ENCODE peak calls at places on chromosome 17, in five cellular contexts. O, M, T, J and W are unnamed samples.

GRCh38 chr17:74282587-74283370 is 8.7 kb downstream of the DNAI2 start:
- DNase-seq in O (no peak), M (no peak), T (peak; percentile 34), J (no peak), W (no peak)

GRCh38 chr17:66268247-66268927 is 34.0 kb upstream of the PRKCA start:
- DNase-seq in O (no peak), M (no peak), T (no peak), J (no peak), W (no peak)

GRCh38 chr17:47368262-47368661 is 44.5 kb downstream of the EFCAB13 start:
- DNase-seq in O (no peak), M (peak; percentile 8), T (no peak), J (no peak), W (no peak)

GRCh38 chr17:17080181-17080631 is 37.9 kb downstream of the MPRIP start:
- DNase-seq in O (no peak), M (no peak), T (no peak), J (no peak), W (no peak)

GRCh38 chr17:79991140-79991923 is 44.3 kb downstream of the TBC1D16 start:
- DNase-seq in O (peak; percentile 69), M (peak; percentile 85), T (peak; percentile 83), J (peak; percentile 77), W (peak; percentile 83)

GRCh38 chr17:45091778-45092425 is 30.8 kb downstream of the NMT1 start:
- DNase-seq in O (no peak), M (no peak), T (no peak), J (no peak), W (no peak)

GRCh38 chr17:1347681-1348318 is 52.2 kb downstream of the YWHAE start:
- DNase-seq in O (peak; percentile 40), M (no peak), T (peak; percentile 29), J (no peak), W (no peak)

GRCh38 chr17:17228521-17229279 is 8.3 kb downstream of the FLCN start:
- DNase-seq in O (no peak), M (no peak), T (no peak), J (no peak), W (no peak)

GRCh38 chr17:4944554-4945175 is 3.7 kb downstream of the PFN1 start:
- DNase-seq in O (no peak), M (no peak), T (no peak), J (no peak), W (no peak)

GRCh38 chr17:14019186-14019956 is 49.9 kb upstream of the COX10 start:
- DNase-seq in O (no peak), M (no peak), T (no peak), J (no peak), W (no peak)

GRCh38 chr17:48054238-48055185 is 6.4 kb downstream of the NFE2L1 start:
- DNase-seq in O (peak; percentile 94), M (peak; percentile 93), T (no peak), J (no peak), W (peak; percentile 55)

GRCh38 chr17:73932216-73932749 is 271.2 kb upstream of the RPL38 start:
- DNase-seq in O (no peak), M (no peak), T (no peak), J (no peak), W (no peak)